ENCODE peak calls at places on chromosome 21, in four cellular contexts. One of them, this sample, is unnamed.
A peak's percentile ranks its signal among the peaks of the same experiment; 100 is the strongest.

GRCh38 chr21:39313042-39313456 is 383 bp downstream of the BRWD1 start:
- DNase-seq in endodermal cell: no peak
- DNase-seq in ovary: peak; percentile 57
- DNase-seq in tibial nerve: peak; percentile 10
- DNase-seq in this sample: peak; percentile 22

GRCh38 chr21:23401278-23401677 is 2206.0 kb downstream of the MRPL39 start:
- DNase-seq in endodermal cell: no peak
- DNase-seq in ovary: no peak
- DNase-seq in tibial nerve: no peak
- DNase-seq in this sample: no peak

GRCh38 chr21:38310619-38311018 is 53.8 kb downstream of the KCNJ15 start:
- DNase-seq in endodermal cell: no peak
- DNase-seq in ovary: no peak
- DNase-seq in tibial nerve: no peak
- DNase-seq in this sample: no peak

GRCh38 chr21:34215911-34216310 is 142.5 kb downstream of the MRPS6 start:
- DNase-seq in endodermal cell: no peak
- DNase-seq in ovary: no peak
- DNase-seq in tibial nerve: no peak
- DNase-seq in this sample: no peak

GRCh38 chr21:17688912-17689874 is 76.5 kb upstream of the BTG3 start:
- DNase-seq in endodermal cell: peak; percentile 68
- DNase-seq in ovary: peak; percentile 34
- DNase-seq in tibial nerve: peak; percentile 27
- DNase-seq in this sample: peak; percentile 46

GRCh38 chr21:20425856-20426255 is 572.4 kb upstream of the NCAM2 start:
- DNase-seq in endodermal cell: no peak
- DNase-seq in ovary: no peak
- DNase-seq in tibial nerve: no peak
- DNase-seq in this sample: no peak

GRCh38 chr21:25806053-25806452 is 71.3 kb downstream of the GABPA start:
- DNase-seq in endodermal cell: no peak
- DNase-seq in ovary: no peak
- DNase-seq in tibial nerve: no peak
- DNase-seq in this sample: no peak

GRCh38 chr21:40200962-40201361 is 333.7 kb downstream of the PCP4 start:
- DNase-seq in endodermal cell: no peak
- DNase-seq in ovary: no peak
- DNase-seq in tibial nerve: peak; percentile 44
- DNase-seq in this sample: no peak

GRCh38 chr21:21200103-21200938 is 202.1 kb downstream of the NCAM2 start:
- DNase-seq in endodermal cell: no peak
- DNase-seq in ovary: no peak
- DNase-seq in tibial nerve: peak; percentile 53
- DNase-seq in this sample: no peak

GRCh38 chr21:29104239-29104708 is 26.2 kb upstream of the MAP3K7CL start:
- DNase-seq in endodermal cell: no peak
- DNase-seq in ovary: no peak
- DNase-seq in tibial nerve: no peak
- DNase-seq in this sample: no peak

GRCh38 chr21:29105218-29105617 is 25.2 kb upstream of the MAP3K7CL start:
- DNase-seq in endodermal cell: no peak
- DNase-seq in ovary: no peak
- DNase-seq in tibial nerve: no peak
- DNase-seq in this sample: no peak

GRCh38 chr21:29098156-29098555 is 24.7 kb upstream of the CCT8 start:
- DNase-seq in endodermal cell: no peak
- DNase-seq in ovary: no peak
- DNase-seq in tibial nerve: no peak
- DNase-seq in this sample: no peak

DNA sequence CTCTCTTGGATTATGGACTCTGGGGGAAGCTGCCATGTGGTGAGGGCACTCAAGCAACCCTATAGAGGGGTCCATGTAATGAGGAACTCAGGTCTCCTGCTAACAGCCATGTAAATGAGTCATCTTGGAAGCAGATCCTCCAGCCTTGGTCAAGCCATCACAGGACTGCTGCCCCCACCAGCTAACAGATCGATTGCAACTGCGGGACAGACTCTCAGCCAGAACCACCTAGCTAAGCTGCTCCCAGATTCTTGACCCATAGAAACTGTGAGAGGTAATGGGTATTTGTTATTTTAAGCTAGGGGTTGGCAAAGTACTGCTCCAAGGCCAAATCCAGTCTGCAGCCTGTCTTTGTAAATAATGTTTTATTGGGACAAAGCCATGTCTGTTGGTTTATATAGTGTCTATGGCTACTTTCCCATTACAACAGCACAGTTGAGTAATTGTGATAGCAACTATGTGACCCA is 27.6 kb upstream of the MAP3K7CL start:
- DNase-seq in endodermal cell: no peak
- DNase-seq in ovary: no peak
- DNase-seq in tibial nerve: no peak
- DNase-seq in this sample: no peak
- H3K4me3 ChIP-seq in endodermal cell: no peak overlapping the region
- H3K4me3 ChIP-seq in ovary: no peak overlapping the region
- H3K4me3 ChIP-seq in tibial nerve: no peak overlapping the region
- H3K4me3 ChIP-seq in this sample: no peak overlapping the region

GRCh38 chr21:35593000-35593502 is 467.3 kb downstream of the SETD4 start:
- DNase-seq in endodermal cell: no peak
- DNase-seq in ovary: no peak
- DNase-seq in tibial nerve: no peak
- DNase-seq in this sample: no peak
- H3K27ac ChIP-seq in endodermal cell: no peak overlapping the region
- H3K27ac ChIP-seq in ovary: no peak overlapping the region
- H3K27ac ChIP-seq in tibial nerve: no peak overlapping the region
- H3K27ac ChIP-seq in this sample: no peak overlapping the region

DNA sequence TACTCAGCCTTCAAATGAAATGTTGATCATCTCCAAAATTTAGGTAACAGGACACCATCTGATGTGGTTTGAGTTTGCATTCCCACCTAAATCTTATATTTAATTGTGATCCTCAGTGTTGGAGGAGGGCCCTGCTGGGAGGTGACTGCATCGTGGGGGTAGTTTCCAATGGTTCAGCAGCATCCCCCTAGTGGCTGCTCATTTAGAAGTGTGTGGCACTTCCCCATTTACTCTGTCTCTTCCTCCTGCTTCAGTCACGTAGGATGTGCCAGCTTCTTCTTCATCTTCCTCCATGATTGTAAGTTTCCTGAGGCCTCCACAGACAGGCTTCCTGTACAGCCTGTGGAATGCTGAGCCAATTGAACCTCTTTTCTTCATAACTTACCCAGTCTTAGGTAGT is 731.2 kb downstream of the USP25 start:
- DNase-seq in endodermal cell: peak; percentile 46
- DNase-seq in ovary: no peak
- DNase-seq in tibial nerve: no peak
- DNase-seq in this sample: no peak
- TF ChIP-seq CTCF in endodermal cell: peak; percentile 69
- TF ChIP-seq CTCF in ovary: no peak
- TF ChIP-seq CTCF in tibial nerve: no peak
- TF ChIP-seq CTCF in this sample: no peak

DNA sequence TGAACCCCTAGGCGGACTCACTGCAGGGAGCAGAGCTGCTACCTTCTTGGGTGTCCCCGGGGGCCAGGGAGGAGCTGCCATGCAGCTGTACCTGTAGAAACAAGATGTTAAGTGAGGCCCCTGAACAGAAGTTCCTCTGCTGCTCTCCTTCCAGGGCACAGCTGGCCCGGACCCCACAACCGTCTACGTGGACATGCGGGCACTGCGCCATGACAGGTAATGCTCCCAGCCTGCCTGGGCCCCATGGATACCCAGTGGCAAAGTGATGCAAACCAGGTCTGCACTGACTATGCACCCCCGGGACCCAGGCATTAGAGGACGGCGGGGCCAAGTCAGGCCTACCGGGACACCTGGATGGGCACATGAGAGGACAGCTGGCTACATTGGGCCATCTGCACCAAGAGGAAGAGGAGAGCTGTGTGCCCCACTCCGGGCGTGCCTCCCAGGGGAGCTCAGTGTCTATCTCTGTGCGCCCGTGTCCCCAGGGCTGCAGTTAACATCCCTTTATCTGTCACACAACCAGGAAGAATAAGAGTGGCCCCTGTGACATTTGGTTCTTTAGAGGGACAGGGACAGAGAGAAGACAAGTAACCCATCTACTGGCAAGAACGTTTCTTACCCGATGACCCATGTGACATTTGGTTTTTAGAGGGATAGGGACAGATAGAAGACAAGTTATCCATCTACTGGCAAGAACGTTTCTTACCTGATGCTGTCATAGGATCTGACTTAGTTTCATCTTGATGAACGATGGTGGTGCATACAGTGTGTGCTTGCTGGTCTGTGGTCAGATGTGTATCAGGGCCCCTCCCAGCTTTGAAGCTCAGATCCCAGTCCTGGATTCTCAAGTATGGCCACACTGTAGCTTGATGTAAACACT is 44.1 kb downstream of the S100B start:
- DNase-seq in endodermal cell: no peak
- DNase-seq in ovary: no peak
- DNase-seq in tibial nerve: no peak
- DNase-seq in this sample: no peak
- H3K4me3 ChIP-seq in endodermal cell: no peak overlapping the region
- H3K4me3 ChIP-seq in ovary: no peak overlapping the region
- H3K4me3 ChIP-seq in tibial nerve: no peak overlapping the region
- H3K4me3 ChIP-seq in this sample: no peak overlapping the region

DNA sequence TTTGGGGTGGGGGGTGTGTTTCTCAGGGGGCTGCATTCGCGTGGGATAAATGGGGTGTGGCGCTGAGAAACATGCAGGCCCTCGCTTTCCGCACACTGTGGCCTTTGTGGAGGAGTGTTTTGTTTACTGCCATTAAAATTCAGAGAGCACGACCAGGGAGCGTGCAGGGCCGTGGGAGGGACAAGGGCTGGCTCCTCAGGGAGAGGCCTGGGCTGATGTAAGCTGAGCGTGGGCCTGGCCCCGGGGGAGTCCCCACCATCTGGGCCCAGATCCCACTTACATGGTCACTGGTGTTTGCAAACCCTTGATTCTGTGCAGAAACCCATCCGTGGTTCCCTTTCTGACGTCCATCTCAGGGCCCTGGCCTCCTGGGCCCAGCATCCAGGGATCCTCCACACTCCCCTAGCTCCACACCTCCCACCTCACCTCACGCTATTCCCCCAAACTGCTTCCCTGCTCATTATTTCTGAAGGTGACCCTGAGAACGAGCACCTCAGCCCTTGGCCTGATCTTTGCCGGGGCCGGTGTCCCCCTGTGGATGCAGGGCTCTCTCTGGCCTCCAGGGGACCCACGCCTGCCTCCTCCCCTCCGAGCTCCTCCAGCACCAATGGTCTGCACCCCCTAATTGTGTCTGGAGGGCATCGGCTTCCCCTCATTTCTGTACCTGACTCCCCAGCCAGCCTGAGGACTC is 92.5 kb upstream of the SIM2 start:
- DNase-seq in endodermal cell: no peak
- DNase-seq in ovary: no peak
- DNase-seq in tibial nerve: no peak
- DNase-seq in this sample: no peak
- H3K27ac ChIP-seq in endodermal cell: no peak overlapping the region
- H3K27ac ChIP-seq in ovary: no peak overlapping the region
- H3K27ac ChIP-seq in tibial nerve: no peak overlapping the region
- H3K27ac ChIP-seq in this sample: no peak overlapping the region

GRCh38 chr21:41848533-41848932 is 30.6 kb downstream of the PRDM15 start:
- DNase-seq in endodermal cell: no peak
- DNase-seq in ovary: no peak
- DNase-seq in tibial nerve: no peak
- DNase-seq in this sample: no peak

GRCh38 chr21:41846033-41846317 is 33.2 kb downstream of the PRDM15 start:
- DNase-seq in endodermal cell: no peak
- DNase-seq in ovary: no peak
- DNase-seq in tibial nerve: no peak
- DNase-seq in this sample: no peak

GRCh38 chr21:41845310-41846032 is 33.7 kb downstream of the PRDM15 start:
- DNase-seq in endodermal cell: no peak
- DNase-seq in ovary: no peak
- DNase-seq in tibial nerve: no peak
- DNase-seq in this sample: no peak

GRCh38 chr21:41846536-41846935 is 32.6 kb downstream of the PRDM15 start:
- DNase-seq in endodermal cell: no peak
- DNase-seq in ovary: no peak
- DNase-seq in tibial nerve: no peak
- DNase-seq in this sample: no peak

DNA sequence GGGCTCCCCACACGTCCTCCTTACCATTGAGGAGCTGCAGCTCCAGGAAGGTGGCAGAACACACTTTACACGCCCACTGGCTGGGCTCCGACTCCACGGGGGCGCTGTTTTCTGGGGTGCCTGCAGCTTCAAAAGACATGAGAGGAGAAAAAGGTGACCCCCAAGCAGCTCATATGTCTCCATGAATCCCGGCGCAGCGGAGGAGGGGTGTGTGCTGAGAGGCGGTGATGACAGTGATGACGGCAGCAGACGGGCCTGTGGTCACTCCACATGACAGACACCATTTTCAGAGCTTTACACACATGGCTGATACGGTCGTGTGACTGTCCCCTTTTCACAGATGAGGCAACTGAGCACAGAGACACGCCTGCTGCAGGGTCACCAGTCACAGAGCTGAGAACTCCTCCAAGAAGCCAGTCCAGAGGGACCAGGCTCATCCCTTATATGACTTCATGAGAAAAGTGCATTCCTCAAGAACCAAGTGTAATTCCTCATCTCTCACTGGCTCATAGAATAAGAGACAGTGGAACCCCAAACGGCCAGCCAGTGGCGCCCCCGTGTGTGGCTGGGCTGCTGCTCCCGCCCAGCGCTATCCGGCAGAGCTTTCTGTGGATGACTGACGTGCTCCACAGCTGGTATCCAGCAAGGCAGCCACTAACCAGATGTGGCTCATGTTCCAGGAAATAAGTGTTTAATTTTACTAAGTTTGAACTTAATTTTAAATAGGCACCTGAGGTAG is 31.9 kb downstream of the PRDM15 start:
- DNase-seq in endodermal cell: peak; percentile 74
- DNase-seq in ovary: no peak
- DNase-seq in tibial nerve: no peak
- DNase-seq in this sample: no peak
- TF ChIP-seq CTCF in endodermal cell: peak; percentile 57
- TF ChIP-seq CTCF in ovary: no peak
- TF ChIP-seq CTCF in tibial nerve: no peak
- TF ChIP-seq CTCF in this sample: no peak

GRCh38 chr21:32391755-32392154 is 1.1 kb downstream of the URB1 start:
- DNase-seq in endodermal cell: no peak
- DNase-seq in ovary: no peak
- DNase-seq in tibial nerve: no peak
- DNase-seq in this sample: no peak
- H3K4me3 ChIP-seq in endodermal cell: peak overlapping the region; percentile 89
- H3K4me3 ChIP-seq in ovary: peak overlapping the region; percentile 98
- H3K4me3 ChIP-seq in tibial nerve: peak overlapping the region; percentile 97
- H3K4me3 ChIP-seq in this sample: peak overlapping the region; percentile 98

DNA sequence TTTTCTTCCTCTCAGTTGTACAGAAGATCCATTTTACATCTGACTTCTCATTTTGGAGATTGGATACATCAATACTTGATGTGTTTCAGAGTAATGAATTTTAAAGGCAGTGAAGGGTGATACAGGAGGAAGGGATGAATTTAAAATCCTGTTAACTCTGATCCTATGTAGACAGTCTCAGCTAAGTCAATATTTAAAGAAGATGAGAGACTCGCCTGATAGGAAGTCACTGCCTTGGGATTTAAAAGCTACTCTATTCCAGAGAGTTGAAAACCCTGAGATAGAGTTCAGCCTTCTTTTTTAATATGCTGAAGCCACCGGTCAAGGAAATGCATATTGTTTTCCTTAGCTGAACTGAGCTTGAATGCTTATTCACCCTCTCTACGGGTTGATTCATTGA is 42.7 kb downstream of the HUNK start:
- DNase-seq in endodermal cell: no peak
- DNase-seq in ovary: no peak
- DNase-seq in tibial nerve: no peak
- DNase-seq in this sample: no peak
- H3K27ac ChIP-seq in endodermal cell: no peak overlapping the region
- H3K27ac ChIP-seq in ovary: no peak overlapping the region
- H3K27ac ChIP-seq in tibial nerve: no peak overlapping the region
- H3K27ac ChIP-seq in this sample: no peak overlapping the region

GRCh38 chr21:14535702-14536101 is 10.4 kb downstream of the SAMSN1 start:
- DNase-seq in endodermal cell: no peak
- DNase-seq in ovary: no peak
- DNase-seq in tibial nerve: no peak
- DNase-seq in this sample: no peak
- TF ChIP-seq CTCF in endodermal cell: no peak
- TF ChIP-seq CTCF in ovary: no peak
- TF ChIP-seq CTCF in tibial nerve: no peak
- TF ChIP-seq CTCF in this sample: no peak